ENCODE peak calls at places on chromosomes 5 and 9, in five cellular contexts. One of them, this sample, is unnamed.

GRCh38 chr5:10580531-10581423 is 16.9 kb downstream of the ANKRD33B start:
- DNase-seq in Peyer's patch: peak; percentile 30
- DNase-seq in AG04450: no peak
- DNase-seq in psoas muscle: no peak
- DNase-seq in cardiac fibroblast: no peak
- DNase-seq in this sample: no peak

GRCh38 chr9:92657296-92658094 is 12.4 kb downstream of the IPPK start:
- DNase-seq in Peyer's patch: no peak
- DNase-seq in AG04450: no peak
- DNase-seq in psoas muscle: no peak
- DNase-seq in cardiac fibroblast: peak; percentile 26
- DNase-seq in this sample: no peak

GRCh38 chr9:100590481-100590880 is 12.6 kb downstream of the CAVIN4 start:
- DNase-seq in Peyer's patch: no peak
- DNase-seq in AG04450: peak; percentile 47
- DNase-seq in psoas muscle: no peak
- DNase-seq in cardiac fibroblast: peak; percentile 75
- DNase-seq in this sample: peak; percentile 26

GRCh38 chr5:168204165-168204564 is 87.3 kb upstream of the WWC1 start:
- DNase-seq in Peyer's patch: no peak
- DNase-seq in AG04450: no peak
- DNase-seq in psoas muscle: no peak
- DNase-seq in cardiac fibroblast: no peak
- DNase-seq in this sample: no peak

GRCh38 chr9:95778957-95779356 is 96.5 kb upstream of the ERCC6L2 start:
- DNase-seq in Peyer's patch: peak; percentile 60
- DNase-seq in AG04450: peak; percentile 85
- DNase-seq in psoas muscle: peak; percentile 88
- DNase-seq in cardiac fibroblast: peak; percentile 87
- DNase-seq in this sample: peak; percentile 80

GRCh38 chr5:59034498-59035186 is 451.8 kb downstream of the RAB3C start:
- DNase-seq in Peyer's patch: no peak
- DNase-seq in AG04450: no peak
- DNase-seq in psoas muscle: no peak
- DNase-seq in cardiac fibroblast: peak; percentile 76
- DNase-seq in this sample: peak; percentile 76

GRCh38 chr9:4489919-4490704 is at the start of gene SLC1A1:
- DNase-seq in Peyer's patch: peak; percentile 89
- DNase-seq in AG04450: no peak
- DNase-seq in psoas muscle: peak; percentile 76
- DNase-seq in cardiac fibroblast: peak; percentile 78
- DNase-seq in this sample: peak; percentile 60

GRCh38 chr5:54721951-54722654 is 204.5 kb downstream of the SNX18 start:
- DNase-seq in Peyer's patch: no peak
- DNase-seq in AG04450: no peak
- DNase-seq in psoas muscle: no peak
- DNase-seq in cardiac fibroblast: no peak
- DNase-seq in this sample: no peak

GRCh38 chr5:39730011-39730410 is 305.2 kb upstream of the DAB2 start:
- DNase-seq in Peyer's patch: no peak
- DNase-seq in AG04450: no peak
- DNase-seq in psoas muscle: no peak
- DNase-seq in cardiac fibroblast: no peak
- DNase-seq in this sample: no peak

GRCh38 chr5:93790401-93790800 is 49.0 kb upstream of the POU5F2 start:
- DNase-seq in Peyer's patch: no peak
- DNase-seq in AG04450: no peak
- DNase-seq in psoas muscle: no peak
- DNase-seq in cardiac fibroblast: peak; percentile 79
- DNase-seq in this sample: peak; percentile 60

GRCh38 chr5:139848508-139849100 is 53.0 kb downstream of the PSD2 start:
- DNase-seq in Peyer's patch: peak; percentile 53
- DNase-seq in AG04450: no peak
- DNase-seq in psoas muscle: no peak
- DNase-seq in cardiac fibroblast: no peak
- DNase-seq in this sample: peak; percentile 3

GRCh38 chr5:132397224-132397623 is 27.7 kb downstream of the SLC22A5 start:
- DNase-seq in Peyer's patch: no peak
- DNase-seq in AG04450: no peak
- DNase-seq in psoas muscle: no peak
- DNase-seq in cardiac fibroblast: no peak
- DNase-seq in this sample: no peak

GRCh38 chr5:78405820-78406750 is 45.7 kb downstream of the SCAMP1 start:
- DNase-seq in Peyer's patch: no peak
- DNase-seq in AG04450: no peak
- DNase-seq in psoas muscle: no peak
- DNase-seq in cardiac fibroblast: peak; percentile 77
- DNase-seq in this sample: peak; percentile 45

GRCh38 chr9:14031015-14031414 is 282.9 kb downstream of the NFIB start:
- DNase-seq in Peyer's patch: no peak
- DNase-seq in AG04450: peak; percentile 3
- DNase-seq in psoas muscle: peak; percentile 57
- DNase-seq in cardiac fibroblast: peak; percentile 88
- DNase-seq in this sample: peak; percentile 97

GRCh38 chr5:96661841-96662724 is at the start of gene CAST:
- DNase-seq in Peyer's patch: peak; percentile 94
- DNase-seq in AG04450: peak; percentile 78
- DNase-seq in psoas muscle: peak; percentile 96
- DNase-seq in cardiac fibroblast: peak; percentile 97
- DNase-seq in this sample: peak; percentile 95

GRCh38 chr9:36151306-36152210 is 15.0 kb downstream of the GLIPR2 start:
- DNase-seq in Peyer's patch: peak; percentile 94
- DNase-seq in AG04450: no peak
- DNase-seq in psoas muscle: peak; percentile 75
- DNase-seq in cardiac fibroblast: peak; percentile 90
- DNase-seq in this sample: peak; percentile 85

GRCh38 chr9:98500337-98500919 is 208.3 kb downstream of the GABBR2 start:
- DNase-seq in Peyer's patch: no peak
- DNase-seq in AG04450: no peak
- DNase-seq in psoas muscle: no peak
- DNase-seq in cardiac fibroblast: no peak
- DNase-seq in this sample: no peak

GRCh38 chr9:136200424-136200823 is 4.5 kb downstream of the LHX3 start:
- DNase-seq in Peyer's patch: no peak
- DNase-seq in AG04450: no peak
- DNase-seq in psoas muscle: no peak
- DNase-seq in cardiac fibroblast: no peak
- DNase-seq in this sample: no peak
- H3K4me3 ChIP-seq in Peyer's patch: no peak overlapping the region
- H3K4me3 ChIP-seq in AG04450: no peak overlapping the region
- H3K4me3 ChIP-seq in psoas muscle: no peak overlapping the region
- H3K4me3 ChIP-seq in cardiac fibroblast: no peak overlapping the region
- H3K4me3 ChIP-seq in this sample: no peak overlapping the region

DNA sequence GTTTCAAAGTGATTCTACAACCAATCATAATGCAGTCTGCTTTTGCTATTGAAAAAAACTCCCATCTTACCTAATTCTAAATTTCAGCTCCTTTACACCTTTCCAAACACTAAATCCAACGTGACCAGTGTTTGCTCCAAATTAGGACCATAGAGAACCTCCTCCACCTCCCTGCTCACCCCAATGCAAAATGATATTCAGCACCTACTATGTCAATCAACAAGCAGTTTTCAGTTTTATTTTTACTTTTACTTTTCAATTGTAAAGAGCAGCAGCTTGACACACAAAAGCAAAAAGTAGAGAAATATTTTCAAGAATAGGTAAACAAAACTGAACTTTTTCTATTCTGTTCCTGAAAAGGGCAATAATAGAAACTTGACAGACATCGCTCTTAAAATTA is 3.4 kb downstream of the FAM13B start:
- DNase-seq in Peyer's patch: no peak
- DNase-seq in AG04450: no peak
- DNase-seq in psoas muscle: no peak
- DNase-seq in cardiac fibroblast: no peak
- DNase-seq in this sample: no peak
- TF ChIP-seq CTCF in Peyer's patch: no peak
- TF ChIP-seq CTCF in AG04450: no peak
- TF ChIP-seq CTCF in psoas muscle: no peak
- TF ChIP-seq CTCF in cardiac fibroblast: no peak
- TF ChIP-seq CTCF in this sample: no peak

DNA sequence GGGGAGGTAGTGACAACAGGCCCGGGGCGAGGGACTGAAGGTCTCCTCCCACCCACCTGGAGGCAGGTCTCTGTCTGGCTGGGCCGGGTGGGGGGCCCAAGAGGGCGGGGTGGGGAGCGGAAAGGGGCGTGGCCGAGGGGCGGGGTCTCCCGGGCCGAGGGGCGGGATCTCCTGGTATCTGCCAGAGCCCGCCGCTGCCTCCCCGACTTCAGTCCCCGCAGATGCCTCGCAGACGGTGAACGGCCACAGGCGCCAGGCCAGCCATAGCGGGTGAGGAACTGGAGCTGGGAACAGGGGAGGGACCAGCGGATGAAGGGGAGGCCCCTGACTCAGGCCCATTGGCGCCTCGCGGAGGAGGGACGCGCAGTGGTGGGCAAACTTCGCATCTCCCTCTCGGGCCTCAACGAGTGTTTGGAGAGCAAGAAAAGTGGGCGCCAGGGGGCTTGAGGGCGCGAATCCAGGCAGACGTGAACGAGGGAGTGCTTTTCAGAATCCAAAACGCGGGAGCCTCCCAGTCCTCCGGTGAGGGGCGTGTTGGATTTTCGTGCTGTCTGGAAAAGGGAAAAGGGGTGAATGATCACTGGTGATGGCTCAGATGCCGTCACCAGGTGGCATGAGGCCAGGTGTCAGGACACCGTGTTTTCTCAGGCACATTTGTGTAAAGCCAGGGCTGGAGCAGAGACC is at the start of gene ADGRD2:
- DNase-seq in Peyer's patch: no peak
- DNase-seq in AG04450: no peak
- DNase-seq in psoas muscle: no peak
- DNase-seq in cardiac fibroblast: peak; percentile 5
- DNase-seq in this sample: peak; percentile 9
- H3K4me3 ChIP-seq in Peyer's patch: no peak within 1 kb of the TSS
- H3K4me3 ChIP-seq in AG04450: peak within 1 kb of the TSS; percentile 25
- H3K4me3 ChIP-seq in psoas muscle: no peak within 1 kb of the TSS
- H3K4me3 ChIP-seq in cardiac fibroblast: no peak within 1 kb of the TSS
- H3K4me3 ChIP-seq in this sample: no peak within 1 kb of the TSS

DNA sequence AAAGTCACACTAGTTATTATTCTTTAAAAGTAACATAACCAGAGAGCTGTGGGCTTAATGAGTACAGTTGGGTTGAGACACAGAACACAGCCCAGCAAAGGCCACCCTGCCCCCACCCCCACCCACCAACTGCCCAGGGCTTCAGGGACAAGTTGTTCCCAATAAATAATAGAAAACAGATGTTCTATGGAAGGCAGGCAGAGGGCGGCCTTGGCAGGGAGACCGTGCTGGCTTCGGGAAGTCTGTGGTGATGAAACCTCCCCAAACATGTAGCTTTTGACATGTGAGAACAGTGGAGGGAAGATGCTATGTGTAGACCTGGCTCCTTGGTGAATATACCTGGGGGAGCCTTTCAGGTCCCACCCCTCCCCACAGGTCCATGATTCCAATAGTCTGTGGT is 10.0 kb downstream of the TRAF1 start:
- DNase-seq in Peyer's patch: no peak
- DNase-seq in AG04450: no peak
- DNase-seq in psoas muscle: peak; percentile 86
- DNase-seq in cardiac fibroblast: peak; percentile 81
- DNase-seq in this sample: peak; percentile 83
- TF ChIP-seq CTCF in Peyer's patch: no peak
- TF ChIP-seq CTCF in AG04450: peak; percentile 18
- TF ChIP-seq CTCF in psoas muscle: no peak
- TF ChIP-seq CTCF in cardiac fibroblast: peak; percentile 12
- TF ChIP-seq CTCF in this sample: peak; percentile 44

DNA sequence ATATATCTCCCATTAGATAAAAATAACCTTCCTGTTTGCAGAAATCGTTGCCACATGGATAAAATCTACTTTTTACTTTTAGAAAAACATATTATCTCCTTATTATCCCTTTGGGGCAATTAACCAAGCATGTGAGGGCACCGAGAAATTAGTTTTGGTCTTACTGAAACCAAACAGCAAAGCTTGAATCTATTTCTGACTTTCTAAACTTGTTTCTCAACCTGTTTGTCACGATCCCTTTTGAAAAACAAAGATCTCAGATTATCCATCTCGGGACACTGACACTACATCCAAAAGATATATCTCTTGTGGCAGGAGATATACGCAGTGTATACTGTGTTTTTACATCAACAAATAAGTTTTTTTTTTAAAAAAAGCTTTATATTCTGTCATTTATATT is 2.3 kb downstream of the TUT7 start:
- DNase-seq in Peyer's patch: no peak
- DNase-seq in AG04450: no peak
- DNase-seq in psoas muscle: no peak
- DNase-seq in cardiac fibroblast: no peak
- DNase-seq in this sample: no peak
- H3K4me3 ChIP-seq in Peyer's patch: peak overlapping the region; percentile 97
- H3K4me3 ChIP-seq in AG04450: peak overlapping the region; percentile 92
- H3K4me3 ChIP-seq in psoas muscle: peak overlapping the region; percentile 83
- H3K4me3 ChIP-seq in cardiac fibroblast: peak overlapping the region; percentile 95
- H3K4me3 ChIP-seq in this sample: peak overlapping the region; percentile 86

GRCh38 chr5:50730336-50730735 is 63.9 kb downstream of the PARP8 start:
- DNase-seq in Peyer's patch: no peak
- DNase-seq in AG04450: no peak
- DNase-seq in psoas muscle: no peak
- DNase-seq in cardiac fibroblast: no peak
- DNase-seq in this sample: no peak

GRCh38 chr5:50727845-50728244 is 61.4 kb downstream of the PARP8 start:
- DNase-seq in Peyer's patch: no peak
- DNase-seq in AG04450: no peak
- DNase-seq in psoas muscle: no peak
- DNase-seq in cardiac fibroblast: no peak
- DNase-seq in this sample: no peak

GRCh38 chr5:50738864-50739263 is 72.4 kb downstream of the PARP8 start:
- DNase-seq in Peyer's patch: no peak
- DNase-seq in AG04450: no peak
- DNase-seq in psoas muscle: no peak
- DNase-seq in cardiac fibroblast: no peak
- DNase-seq in this sample: no peak

DNA sequence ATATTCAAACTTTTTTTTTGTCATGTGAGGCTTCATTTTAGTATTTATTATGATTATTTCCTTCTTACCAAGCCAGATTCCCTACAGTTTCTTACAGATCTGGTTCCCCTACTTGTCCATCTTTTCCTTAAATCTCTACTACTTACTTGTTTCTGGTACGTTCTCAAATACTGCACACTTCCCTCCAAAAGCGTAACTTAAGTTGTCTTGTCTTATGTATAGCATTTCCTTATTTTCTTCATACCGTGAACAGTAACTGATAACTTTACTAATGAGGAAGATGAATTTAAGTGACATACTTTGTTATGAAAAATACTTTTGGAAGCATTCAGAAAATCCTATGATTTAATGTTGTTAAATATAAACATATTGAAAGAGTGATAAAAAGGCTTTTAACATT is 67.3 kb downstream of the PARP8 start:
- DNase-seq in Peyer's patch: no peak
- DNase-seq in AG04450: no peak
- DNase-seq in psoas muscle: no peak
- DNase-seq in cardiac fibroblast: no peak
- DNase-seq in this sample: no peak
- TF ChIP-seq CTCF in Peyer's patch: no peak
- TF ChIP-seq CTCF in AG04450: no peak
- TF ChIP-seq CTCF in psoas muscle: no peak
- TF ChIP-seq CTCF in cardiac fibroblast: no peak
- TF ChIP-seq CTCF in this sample: no peak